ENCODE peak calls at places on chromosome 1, in six cellular contexts. One of them, this sample, is unnamed.

GRCh38 chr1:112557385-112557784 is 48.6 kb downstream of the WNT2B start:
- DNase-seq in A549: no peak
- DNase-seq in stomach: no peak
- DNase-seq in testis: no peak
- DNase-seq in uterus: no peak
- DNase-seq in transverse colon: no peak
- DNase-seq in this sample: peak

GRCh38 chr1:241063281-241063680 is 293.7 kb downstream of the RGS7 start:
- DNase-seq in A549: no peak
- DNase-seq in uterus: no peak
- DNase-seq in testis: no peak
- DNase-seq in stomach: no peak
- DNase-seq in transverse colon: no peak
- DNase-seq in this sample: no peak

GRCh38 chr1:919271-919872 is 4.4 kb upstream of the SAMD11 start:
- DNase-seq in transverse colon: no peak
- DNase-seq in uterus: no peak
- DNase-seq in A549: no peak
- DNase-seq in stomach: no peak
- DNase-seq in testis: no peak
- DNase-seq in this sample: no peak

GRCh38 chr1:70504176-70504820 is 93.2 kb downstream of the CTH start:
- DNase-seq in stomach: no peak
- DNase-seq in A549: no peak
- DNase-seq in transverse colon: peak
- DNase-seq in uterus: no peak
- DNase-seq in testis: no peak
- DNase-seq in this sample: peak

GRCh38 chr1:37932759-37933158 is 14.1 kb downstream of the INPP5B start:
- DNase-seq in stomach: no peak
- DNase-seq in testis: no peak
- DNase-seq in A549: peak
- DNase-seq in transverse colon: no peak
- DNase-seq in uterus: no peak
- DNase-seq in this sample: peak

GRCh38 chr1:39701092-39701460 is 9.8 kb upstream of the HPCAL4 start:
- DNase-seq in A549: no peak
- DNase-seq in testis: peak
- DNase-seq in uterus: peak
- DNase-seq in transverse colon: no peak
- DNase-seq in stomach: peak
- DNase-seq in this sample: no peak

GRCh38 chr1:41740630-41741239 is 178.0 kb downstream of the HIVEP3 start:
- DNase-seq in uterus: no peak
- DNase-seq in A549: no peak
- DNase-seq in stomach: no peak
- DNase-seq in transverse colon: no peak
- DNase-seq in testis: no peak
- DNase-seq in this sample: no peak

GRCh38 chr1:151416231-151416630 is 16.9 kb downstream of the PSMB4 start:
- DNase-seq in testis: no peak
- DNase-seq in A549: no peak
- DNase-seq in stomach: no peak
- DNase-seq in uterus: no peak
- DNase-seq in transverse colon: no peak
- DNase-seq in this sample: no peak

GRCh38 chr1:152725261-152725660 is 17.3 kb downstream of the LCE4A start:
- DNase-seq in A549: no peak
- DNase-seq in uterus: no peak
- DNase-seq in transverse colon: no peak
- DNase-seq in stomach: no peak
- DNase-seq in testis: no peak
- DNase-seq in this sample: no peak

GRCh38 chr1:205140113-205140512 is 18.3 kb upstream of the RBBP5 start:
- DNase-seq in transverse colon: no peak
- DNase-seq in uterus: no peak
- DNase-seq in A549: no peak
- DNase-seq in stomach: no peak
- DNase-seq in testis: no peak
- DNase-seq in this sample: no peak

GRCh38 chr1:150563340-150564038 is 14.3 kb downstream of the ADAMTSL4 start:
- DNase-seq in A549: no peak
- DNase-seq in uterus: peak
- DNase-seq in stomach: peak
- DNase-seq in transverse colon: peak
- DNase-seq in testis: peak
- DNase-seq in this sample: peak

GRCh38 chr1:231878737-231879136 is 252.1 kb downstream of the DISC1 start:
- DNase-seq in uterus: no peak
- DNase-seq in transverse colon: no peak
- DNase-seq in testis: no peak
- DNase-seq in stomach: no peak
- DNase-seq in A549: no peak
- DNase-seq in this sample: no peak

GRCh38 chr1:59520194-59520593 is 223.3 kb downstream of the FGGY start:
- DNase-seq in transverse colon: no peak
- DNase-seq in A549: no peak
- DNase-seq in stomach: no peak
- DNase-seq in testis: peak
- DNase-seq in uterus: peak
- DNase-seq in this sample: no peak

GRCh38 chr1:63557365-63557987 is 34.2 kb downstream of the EFCAB7 start:
- DNase-seq in testis: peak
- DNase-seq in uterus: no peak
- DNase-seq in transverse colon: peak
- DNase-seq in A549: no peak
- DNase-seq in stomach: no peak
- DNase-seq in this sample: peak

GRCh38 chr1:174892016-174892415 is 107.7 kb upstream of the CACYBP start:
- DNase-seq in transverse colon: no peak
- DNase-seq in uterus: no peak
- DNase-seq in testis: no peak
- DNase-seq in stomach: no peak
- DNase-seq in A549: no peak
- DNase-seq in this sample: no peak

GRCh38 chr1:110210604-110211502 is 739 bp downstream of the KCNC4 start:
- DNase-seq in testis: peak
- DNase-seq in A549: peak
- DNase-seq in uterus: peak
- DNase-seq in transverse colon: peak
- DNase-seq in stomach: peak
- DNase-seq in this sample: peak

GRCh38 chr1:11142618-11143391 is 43.1 kb upstream of the EXOSC10 start:
- DNase-seq in uterus: no peak
- DNase-seq in stomach: no peak
- DNase-seq in A549: no peak
- DNase-seq in transverse colon: no peak
- DNase-seq in testis: no peak
- DNase-seq in this sample: no peak

GRCh38 chr1:6270432-6270831 is 9.5 kb upstream of the GPR153 start:
- DNase-seq in testis: no peak
- DNase-seq in stomach: no peak
- DNase-seq in A549: no peak
- DNase-seq in uterus: no peak
- DNase-seq in transverse colon: peak
- DNase-seq in this sample: no peak

GRCh38 chr1:10253755-10254154 is 43.4 kb downstream of the KIF1B start:
- DNase-seq in A549: peak
- DNase-seq in uterus: no peak
- DNase-seq in stomach: no peak
- DNase-seq in transverse colon: no peak
- DNase-seq in testis: no peak
- DNase-seq in this sample: no peak

GRCh38 chr1:156556354-156556753 is 16.0 kb downstream of the IQGAP3 start:
- DNase-seq in A549: no peak
- DNase-seq in stomach: no peak
- DNase-seq in testis: no peak
- DNase-seq in uterus: no peak
- DNase-seq in transverse colon: no peak
- DNase-seq in this sample: no peak

GRCh38 chr1:159556931-159557369 is 21.1 kb upstream of the OR10J5 start:
- DNase-seq in uterus: no peak
- DNase-seq in testis: no peak
- DNase-seq in A549: no peak
- DNase-seq in transverse colon: no peak
- DNase-seq in stomach: no peak
- DNase-seq in this sample: no peak

GRCh38 chr1:165364432-165365133 is 8.1 kb upstream of the LMX1A start:
- DNase-seq in transverse colon: no peak
- DNase-seq in stomach: no peak
- DNase-seq in uterus: no peak
- DNase-seq in testis: no peak
- DNase-seq in A549: no peak
- DNase-seq in this sample: no peak

GRCh38 chr1:69737527-69738176 is 169.9 kb downstream of the LRRC7 start:
- DNase-seq in testis: peak
- DNase-seq in stomach: no peak
- DNase-seq in A549: peak
- DNase-seq in uterus: no peak
- DNase-seq in transverse colon: no peak
- DNase-seq in this sample: peak

DNA sequence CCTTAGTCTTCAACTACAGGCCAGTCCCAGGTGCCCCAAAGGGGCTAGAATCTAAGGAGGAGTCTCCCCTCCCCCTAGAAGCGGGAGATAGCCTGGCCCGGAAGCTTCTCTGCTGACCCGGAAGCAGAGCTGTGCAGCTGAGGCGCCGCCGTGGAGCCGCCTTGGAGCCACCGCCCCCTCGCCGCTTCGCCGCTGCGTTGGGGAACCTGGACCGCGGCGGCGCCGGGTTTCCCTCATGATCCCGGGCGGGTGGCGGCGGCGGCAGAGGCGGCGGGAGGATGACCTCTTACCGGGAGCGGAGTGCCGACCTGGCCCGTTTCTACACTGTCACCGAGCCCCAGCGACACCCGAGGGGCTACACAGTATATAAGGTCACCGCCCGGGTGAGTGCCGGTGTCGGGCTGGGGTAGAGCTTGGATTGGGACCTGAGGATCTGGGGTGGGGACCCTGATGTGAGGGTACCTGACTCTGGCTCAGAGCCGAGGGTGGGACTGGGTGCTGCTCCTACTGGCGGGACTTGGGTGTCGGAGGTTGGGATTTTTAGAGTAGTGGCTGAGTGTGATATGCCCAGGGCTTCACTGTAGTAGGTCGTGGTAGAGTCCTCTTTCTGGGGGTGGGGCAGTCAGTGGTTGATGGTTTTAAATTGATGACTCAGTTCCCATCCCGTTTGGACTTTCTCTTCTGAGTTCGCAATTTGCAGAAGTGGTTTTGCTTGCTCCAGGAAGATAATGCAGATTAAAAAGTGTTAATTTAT is at the start of gene RPS6KC1:
- DNase-seq in transverse colon: peak
- DNase-seq in stomach: peak
- DNase-seq in uterus: peak
- DNase-seq in A549: peak
- DNase-seq in testis: peak
- DNase-seq in this sample: peak
- TF ChIP-seq POLR2A in transverse colon: no peak
- TF ChIP-seq POLR2A in stomach: no peak
- TF ChIP-seq POLR2A in uterus: no peak
- TF ChIP-seq POLR2A in A549: peak
- TF ChIP-seq POLR2A in testis: no peak
- TF ChIP-seq POLR2A in this sample: peak

GRCh38 chr1:32013386-32014198 is at the start of gene KHDRBS1:
- DNase-seq in stomach: peak
- DNase-seq in testis: peak
- DNase-seq in uterus: peak
- DNase-seq in transverse colon: peak
- DNase-seq in A549: peak
- DNase-seq in this sample: peak
- TF ChIP-seq POLR2A in stomach: no peak
- TF ChIP-seq POLR2A in testis: peak
- TF ChIP-seq POLR2A in uterus: peak
- TF ChIP-seq POLR2A in transverse colon: peak
- TF ChIP-seq POLR2A in A549: peak
- TF ChIP-seq POLR2A in this sample: peak

GRCh38 chr1:7703321-7704213 is 67.5 kb upstream of the VAMP3 start:
- DNase-seq in uterus: no peak
- DNase-seq in stomach: no peak
- DNase-seq in A549: no peak
- DNase-seq in testis: peak
- DNase-seq in transverse colon: no peak
- DNase-seq in this sample: peak

GRCh38 chr1:7702365-7702764 is 68.7 kb upstream of the VAMP3 start:
- DNase-seq in transverse colon: no peak
- DNase-seq in A549: no peak
- DNase-seq in testis: no peak
- DNase-seq in stomach: no peak
- DNase-seq in uterus: no peak
- DNase-seq in this sample: no peak

GRCh38 chr1:7705048-7705907 is 65.8 kb upstream of the VAMP3 start:
- DNase-seq in testis: peak
- DNase-seq in transverse colon: peak
- DNase-seq in stomach: peak
- DNase-seq in A549: no peak
- DNase-seq in uterus: no peak
- DNase-seq in this sample: peak

GRCh38 chr1:7705908-7706216 is 65.2 kb upstream of the VAMP3 start:
- DNase-seq in uterus: no peak
- DNase-seq in A549: no peak
- DNase-seq in transverse colon: no peak
- DNase-seq in testis: no peak
- DNase-seq in stomach: no peak
- DNase-seq in this sample: no peak

GRCh38 chr1:7704214-7705047 is 66.7 kb upstream of the VAMP3 start:
- DNase-seq in A549: peak
- DNase-seq in transverse colon: peak
- DNase-seq in testis: peak
- DNase-seq in uterus: peak
- DNase-seq in stomach: peak
- DNase-seq in this sample: peak
- TF ChIP-seq POLR2A in A549: no peak
- TF ChIP-seq POLR2A in transverse colon: no peak
- TF ChIP-seq POLR2A in testis: no peak
- TF ChIP-seq POLR2A in uterus: peak
- TF ChIP-seq POLR2A in stomach: no peak
- TF ChIP-seq POLR2A in this sample: no peak

GRCh38 chr1:19483261-19483660 is 2.1 kb downstream of the CAPZB start:
- DNase-seq in uterus: no peak
- DNase-seq in testis: no peak
- DNase-seq in A549: no peak
- DNase-seq in stomach: no peak
- DNase-seq in transverse colon: no peak
- DNase-seq in this sample: no peak

GRCh38 chr1:19483691-19484090 is 1.6 kb downstream of the CAPZB start:
- DNase-seq in uterus: no peak
- DNase-seq in transverse colon: no peak
- DNase-seq in testis: no peak
- DNase-seq in A549: no peak
- DNase-seq in stomach: no peak
- DNase-seq in this sample: no peak

GRCh38 chr1:19484338-19484792 is 974 bp downstream of the CAPZB start:
- DNase-seq in A549: no peak
- DNase-seq in stomach: no peak
- DNase-seq in testis: no peak
- DNase-seq in transverse colon: no peak
- DNase-seq in uterus: no peak
- DNase-seq in this sample: peak

GRCh38 chr1:19484793-19485361 is 462 bp downstream of the CAPZB start:
- DNase-seq in transverse colon: no peak
- DNase-seq in A549: peak
- DNase-seq in uterus: no peak
- DNase-seq in testis: no peak
- DNase-seq in stomach: no peak
- DNase-seq in this sample: peak

GRCh38 chr1:19485362-19486187 is at the start of gene CAPZB:
- DNase-seq in A549: peak
- DNase-seq in testis: peak
- DNase-seq in stomach: peak
- DNase-seq in transverse colon: peak
- DNase-seq in uterus: peak
- DNase-seq in this sample: peak
- TF ChIP-seq POLR2A in A549: peak
- TF ChIP-seq POLR2A in testis: no peak
- TF ChIP-seq POLR2A in stomach: no peak
- TF ChIP-seq POLR2A in transverse colon: peak
- TF ChIP-seq POLR2A in uterus: peak
- TF ChIP-seq POLR2A in this sample: peak